ENCODE peak calls at places on chromosomes 13 and 19, in seven cellular contexts. G is naive thymus-derived CD8-positive, alpha-beta T cell; X is fibroblast of mammary gland; O is stimulated activated CD4-positive, alpha-beta T cell treated with anti-CD3 and anti-CD28 coated beads, Interleukin-1b, Interleukin-23, amount 100 ng/mL, for 4 hours; U is head of caudate nucleus; A is AG10803; B is A172. J is an unnamed sample.

GRCh38 chr13:38417727-38418126 is 68.1 kb downstream of the UFM1 start:
- DNase-seq in A (peak), U (no peak), G (no peak), X (peak), O (no peak), B (peak), J (no peak)

GRCh38 chr13:52842440-52842839 is 6.0 kb downstream of the PCDH8 start:
- DNase-seq in U (no peak), X (no peak), O (no peak), B (no peak), G (no peak), A (no peak), J (no peak)

GRCh38 chr13:100544866-100545683 is 43.5 kb downstream of the GGACT start:
- DNase-seq in X (no peak), B (no peak), U (peak), G (no peak), A (no peak), O (no peak), J (no peak)

GRCh38 chr13:21934309-21934708 is 263.4 kb downstream of the FGF9 start:
- DNase-seq in X (no peak), A (no peak), B (no peak), G (no peak), O (no peak), U (no peak), J (no peak)

GRCh38 chr19:7894612-7895309 is 6.5 kb downstream of the LRRC8E start:
- DNase-seq in G (no peak), O (no peak), X (no peak), U (no peak), B (no peak), A (no peak), J (no peak)

GRCh38 chr13:107817652-107818287 is 397.6 kb downstream of the LIG4 start:
- DNase-seq in U (no peak), X (no peak), O (no peak), G (no peak), B (no peak), A (no peak), J (no peak)

GRCh38 chr19:6087074-6087506 is 23.2 kb downstream of the RFX2 start:
- DNase-seq in X (no peak), G (peak), A (no peak), O (no peak), B (peak), U (no peak), J (no peak)

GRCh38 chr19:35380450-35381124 is 9.7 kb downstream of the GPR42 start:
- DNase-seq in O (no peak), A (no peak), B (no peak), G (no peak), U (no peak), X (no peak), J (no peak)

GRCh38 chr13:29543230-29544215 is 52.0 kb downstream of the SLC7A1 start:
- DNase-seq in O (no peak), G (no peak), A (peak), X (peak), B (no peak), U (no peak), J (peak)

GRCh38 chr19:55457683-55458457 is 3.6 kb downstream of the ISOC2 start:
- DNase-seq in G (no peak), X (no peak), U (no peak), O (no peak), A (no peak), B (no peak), J (no peak)

GRCh38 chr19:31355330-31356289 is 6.4 kb upstream of the TSHZ3 start:
- DNase-seq in B (no peak), G (no peak), O (no peak), U (no peak), X (no peak), A (no peak), J (no peak)

GRCh38 chr13:45472171-45472705 is 7.5 kb downstream of the COG3 start:
- DNase-seq in A (no peak), U (no peak), G (no peak), O (no peak), B (no peak), X (peak), J (peak)

GRCh38 chr13:50081106-50081898 is 66.1 kb downstream of the KCNRG start:
- DNase-seq in A (no peak), G (peak), X (no peak), U (peak), B (no peak), O (peak), J (no peak)

GRCh38 chr19:44142014-44142523 is 715 bp downstream of the ZNF234 start:
- DNase-seq in U (no peak), G (peak), B (no peak), A (peak), X (peak), O (no peak), J (peak)